ENCODE peak calls at places on chromosomes 11 and 22, in ten cellular contexts. D is non-pigmented ciliary epithelial cell; B is AG09319; U is GM12891; N is NAMALWA; Q is mucosa of gallbladder; H is anterior cingulate cortex; X is activated T-helper 1 cell treated with anti-CD3 and anti-CD28 coated beads, Interleukin-2, amount 50 U/mL, for 16 hours; C is NCI-H1105 treated with DMSO at 0.1 percent for 48 hours; O is fibroblast of pulmonary artery. L is an unnamed sample.

GRCh38 chr11:6321961-6322362 is 1.7 kb upstream of the CAVIN3 start:
- DNase-seq in D (no peak), B (no peak), U (no peak), N (no peak), Q (no peak), H (no peak), X (no peak), C (no peak), O (peak; percentile 35), L (peak; percentile 72)

GRCh38 chr11:76371170-76371569 is 9.8 kb downstream of the THAP12 start:
- DNase-seq in D (peak; percentile 43), B (no peak), U (no peak), N (no peak), Q (no peak), H (no peak), X (no peak), C (no peak), O (peak; percentile 77), L (peak; percentile 58)

GRCh38 chr22:27462190-27462589 is 339.4 kb downstream of the MN1 start:
- DNase-seq in D (no peak), B (no peak), U (no peak), N (no peak), Q (no peak), H (peak; percentile 39), X (no peak), C (no peak), O (no peak), L (no peak)

GRCh38 chr11:105447936-105448702 is 161.8 kb upstream of the GRIA4 start:
- DNase-seq in D (no peak), B (no peak), U (no peak), N (no peak), Q (no peak), H (no peak), X (no peak), C (no peak), O (no peak), L (no peak)

GRCh38 chr11:78912778-78913177 is 338.1 kb upstream of the NARS2 start:
- DNase-seq in D (no peak), B (no peak), U (no peak), N (no peak), Q (no peak), H (no peak), X (no peak), C (no peak), O (no peak), L (no peak)

GRCh38 chr11:101478587-101479375 is 105.0 kb downstream of the TRPC6 start:
- DNase-seq in D (no peak), B (no peak), U (no peak), N (no peak), Q (no peak), H (no peak), X (no peak), C (no peak), O (no peak), L (no peak)

GRCh38 chr22:19174106-19175025 is 4.2 kb downstream of the SLC25A1 start:
- DNase-seq in D (no peak), B (no peak), U (no peak), N (peak; percentile 73), Q (no peak), H (no peak), X (no peak), C (no peak), O (peak; percentile 82), L (peak; percentile 79)

GRCh38 chr22:48173061-48173849 is 1410.8 kb downstream of the TBC1D22A start:
- DNase-seq in D (no peak), B (no peak), U (no peak), N (no peak), Q (no peak), H (no peak), X (no peak), C (no peak), O (no peak), L (no peak)

GRCh38 chr11:76661306-76661751 is 9.2 kb downstream of the LRRC32 start:
- DNase-seq in D (no peak), B (no peak), U (no peak), N (no peak), Q (no peak), H (no peak), X (no peak), C (no peak), O (no peak), L (no peak)

GRCh38 chr22:45516923-45517675 is 14.4 kb downstream of the FBLN1 start:
- DNase-seq in D (peak; percentile 54), B (no peak), U (no peak), N (no peak), Q (no peak), H (no peak), X (no peak), C (no peak), O (no peak), L (no peak)

GRCh38 chr22:23836281-23836680 is 2.5 kb downstream of the DERL3 start:
- DNase-seq in D (no peak), B (no peak), U (no peak), N (no peak), Q (no peak), H (no peak), X (no peak), C (no peak), O (no peak), L (no peak)

GRCh38 chr22:49957826-49958461 is 2.6 kb upstream of the PIM3 start:
- DNase-seq in D (no peak), B (no peak), U (no peak), N (no peak), Q (no peak), H (no peak), X (no peak), C (no peak), O (no peak), L (no peak)

GRCh38 chr22:48180631-48181030 is 1418.2 kb downstream of the TBC1D22A start:
- DNase-seq in D (no peak), B (no peak), U (no peak), N (no peak), Q (no peak), H (no peak), X (no peak), C (no peak), O (no peak), L (no peak)

GRCh38 chr22:41367039-41367679 is 14.6 kb upstream of the TEF start:
- DNase-seq in D (peak; percentile 68), B (peak; percentile 90), U (no peak), N (peak; percentile 36), Q (peak; percentile 96), H (peak; percentile 99), X (no peak), C (peak; percentile 93), O (peak; percentile 98), L (no peak)

GRCh38 chr22:50527921-50528681 is 1.7 kb downstream of the TYMP start:
- DNase-seq in D (no peak), B (no peak), U (no peak), N (no peak), Q (no peak), H (no peak), X (no peak), C (no peak), O (no peak), L (no peak)

GRCh38 chr11:97979741-97980140 is 1041.0 kb upstream of the CNTN5 start:
- DNase-seq in D (peak; percentile 87), B (no peak), U (no peak), N (no peak), Q (no peak), H (no peak), X (no peak), C (no peak), O (no peak), L (no peak)

GRCh38 chr11:19816040-19816439 is 103.4 kb downstream of the NAV2 start:
- DNase-seq in D (no peak), B (no peak), U (no peak), N (no peak), Q (no peak), H (no peak), X (no peak), C (no peak), O (no peak), L (no peak)

GRCh38 chr11:119205080-119205479 is 1.1 kb upstream of the CBL start:
- DNase-seq in D (no peak), B (no peak), U (no peak), N (no peak), Q (no peak), H (no peak), X (no peak), C (no peak), O (no peak), L (no peak)

GRCh38 chr11:74773481-74773880 is 24.8 kb downstream of the RNF169 start:
- DNase-seq in D (no peak), B (no peak), U (no peak), N (no peak), Q (no peak), H (no peak), X (no peak), C (no peak), O (no peak), L (no peak)

GRCh38 chr11:31361743-31362142 is 7.8 kb downstream of the DCDC1 start:
- DNase-seq in D (no peak), B (no peak), U (no peak), N (no peak), Q (no peak), H (no peak), X (no peak), C (no peak), O (no peak), L (no peak)

GRCh38 chr22:29205260-29205597 is 467 bp upstream of the EMID1 start:
- DNase-seq in D (no peak), B (no peak), U (no peak), N (no peak), Q (no peak), H (no peak), X (no peak), C (no peak), O (no peak), L (no peak)

GRCh38 chr11:3206128-3206921 is 12.3 kb downstream of the MRGPRG start:
- DNase-seq in D (no peak), B (no peak), U (no peak), N (no peak), Q (no peak), H (no peak), X (no peak), C (no peak), O (no peak), L (no peak)

GRCh38 chr11:69253028-69253427 is 40.9 kb upstream of the MYEOV start:
- DNase-seq in D (peak; percentile 8), B (no peak), U (no peak), N (no peak), Q (no peak), H (no peak), X (no peak), C (no peak), O (peak; percentile 39), L (peak; percentile 24)

GRCh38 chr11:105078283-105078682 is 33.1 kb upstream of the CARD16 start:
- DNase-seq in D (no peak), B (no peak), U (no peak), N (no peak), Q (no peak), H (no peak), X (no peak), C (no peak), O (no peak), L (no peak)

GRCh38 chr11:59223611-59224010 is 10.9 kb upstream of the MPEG1 start:
- DNase-seq in D (no peak), B (no peak), U (no peak), N (no peak), Q (no peak), H (no peak), X (no peak), C (no peak), O (peak; percentile 23), L (no peak)

GRCh38 chr11:61281581-61282250 is 13.4 kb downstream of the VWCE start:
- DNase-seq in D (no peak), B (no peak), U (peak; percentile 63), N (peak; percentile 58), Q (peak; percentile 54), H (no peak), X (no peak), C (no peak), O (peak; percentile 40), L (no peak)

GRCh38 chr11:120096756-120097191 is 41.1 kb downstream of the TRIM29 start:
- DNase-seq in D (no peak), B (no peak), U (no peak), N (no peak), Q (no peak), H (no peak), X (no peak), C (no peak), O (no peak), L (no peak)

GRCh38 chr22:28600546-28601143 is 79.0 kb downstream of the TTC28 start:
- DNase-seq in D (peak; percentile 19), B (peak; percentile 31), U (no peak), N (peak; percentile 76), Q (no peak), H (no peak), X (no peak), C (peak; percentile 61), O (peak; percentile 82), L (peak; percentile 10)

L was measured in HS-5.